ENCODE peak calls at places on chromosomes 11 and 22, in eight cellular contexts. C is CD4-positive, alpha-beta T cell; D is fibroblast of villous mesenchyme; J is fibroblast of the aortic adventitia; K is Calu3; M is retinal pigment epithelial cell; S is sigmoid colon; G is heart left ventricle. T is an unnamed sample.

GRCh38 chr22:21652547-21653545 is 10.7 kb downstream of the SDF2L1 start:
- DNase-seq in C (no peak), K (no peak), S (no peak), G (no peak), D (no peak), J (no peak), M (no peak), T (no peak)

GRCh38 chr11:126862664-126863247 is 137.8 kb downstream of the KIRREL3 start:
- DNase-seq in G (no peak), J (no peak), S (no peak), C (no peak), M (no peak), K (no peak), D (no peak), T (no peak)

GRCh38 chr11:65316979-65317786 is 2.5 kb downstream of the CDC42EP2 start:
- DNase-seq in S (peak; percentile 90), G (peak; percentile 90), J (peak; percentile 97), D (peak; percentile 73), C (no peak), M (no peak), K (peak; percentile 87), T (no peak)

GRCh38 chr11:1502971-1503707 is 16.6 kb upstream of the MOB2 start:
- DNase-seq in J (no peak), C (no peak), K (no peak), G (peak; percentile 55), D (no peak), M (no peak), S (peak; percentile 91), T (no peak)

GRCh38 chr11:91396243-91397133 is 828.1 kb upstream of the FAT3 start:
- DNase-seq in G (no peak), M (peak; percentile 34), C (no peak), S (no peak), D (no peak), K (peak; percentile 22), J (no peak), T (no peak)

GRCh38 chr22:20992456-20993303 is 9.2 kb downstream of the THAP7 start:
- DNase-seq in J (no peak), M (no peak), S (no peak), G (peak; percentile 5), C (no peak), D (no peak), K (no peak), T (no peak)

GRCh38 chr11:75714211-75714610 is 3.4 kb upstream of the MOGAT2 start:
- DNase-seq in S (no peak), J (no peak), C (no peak), M (no peak), K (no peak), G (no peak), D (no peak), T (no peak)

GRCh38 chr22:36965716-36966115 is 52.3 kb downstream of the CSF2RB start:
- DNase-seq in D (no peak), M (no peak), J (no peak), G (no peak), C (no peak), K (no peak), S (no peak), T (no peak)

GRCh38 chr11:46120711-46121327 is 435 bp downstream of the PHF21A start:
- DNase-seq in G (peak; percentile 62), C (no peak), S (peak; percentile 80), J (no peak), D (peak; percentile 82), M (no peak), K (peak; percentile 38), T (peak; percentile 36)

GRCh38 chr11:90717522-90717921 is 494.7 kb upstream of the CHORDC1 start:
- DNase-seq in C (no peak), D (no peak), J (no peak), S (no peak), G (no peak), K (no peak), M (no peak), T (no peak)

GRCh38 chr11:19820100-19820499 is 107.5 kb downstream of the NAV2 start:
- DNase-seq in J (peak; percentile 65), G (no peak), D (no peak), M (no peak), C (no peak), K (no peak), S (no peak), T (no peak)

GRCh38 chr11:35139883-35140282 is 912 bp downstream of the CD44 start:
- DNase-seq in D (no peak), G (no peak), K (no peak), M (no peak), S (no peak), C (no peak), J (peak; percentile 44), T (no peak)

GRCh38 chr11:2655834-2656622 is 43.8 kb downstream of the KCNQ1OT1 start:
- DNase-seq in M (peak; percentile 19), G (no peak), D (peak; percentile 27), S (no peak), C (no peak), K (peak; percentile 48), J (peak; percentile 13), T (no peak)

GRCh38 chr11:80598905-80599304 is 1158.1 kb upstream of the TENM4 start:
- DNase-seq in S (no peak), G (no peak), D (no peak), J (no peak), C (no peak), K (no peak), M (no peak), T (no peak)

GRCh38 chr22:20203142-20204099 is 52.6 kb upstream of the CCDC188 start:
- DNase-seq in K (peak; percentile 79), G (peak; percentile 37), J (peak; percentile 6), M (no peak), C (no peak), S (no peak), D (peak; percentile 24), T (no peak)

GRCh38 chr11:20038969-20039368 is 121.3 kb downstream of the DBX1 start:
- DNase-seq in G (no peak), K (no peak), C (no peak), M (no peak), J (no peak), D (no peak), S (no peak), T (no peak)

GRCh38 chr22:25702046-25702445 is 39.9 kb upstream of the MYO18B start:
- DNase-seq in K (no peak), C (no peak), G (no peak), J (peak; percentile 55), D (peak; percentile 36), M (no peak), S (no peak), T (no peak)

GRCh38 chr11:110092577-110093406 is at the start of gene ZC3H12C:
- DNase-seq in G (peak; percentile 80), S (peak; percentile 95), D (peak; percentile 88), J (peak; percentile 90), M (no peak), C (no peak), K (peak; percentile 88), T (peak; percentile 15)

GRCh38 chr22:24424001-24424900 is 3.1 kb upstream of the ADORA2A start:
- DNase-seq in S (no peak), C (no peak), K (no peak), G (no peak), D (no peak), M (no peak), J (no peak), T (peak; percentile 36)
- TF ChIP-seq CTCF in S (no peak), C (no peak), K (no peak), G (no peak), D (no peak), M (no peak), J (no peak), T (no peak)

GRCh38 chr22:50722048-50722701 is 15.8 kb upstream of the ACR start:
- DNase-seq in D (no peak), G (no peak), K (no peak), J (no peak), C (no peak), S (no peak), M (no peak), T (no peak)

GRCh38 chr22:50720301-50720845 is 17.6 kb upstream of the ACR start:
- DNase-seq in G (no peak), J (no peak), C (no peak), K (no peak), S (no peak), M (no peak), D (no peak), T (no peak)

GRCh38 chr22:50719814-50720300 is 18.1 kb upstream of the ACR start:
- DNase-seq in D (no peak), J (no peak), S (no peak), C (no peak), G (no peak), M (no peak), K (no peak), T (no peak)

GRCh38 chr22:50722716-50723428 is 15.1 kb upstream of the ACR start:
- DNase-seq in G (no peak), S (no peak), M (no peak), D (no peak), K (no peak), C (no peak), J (no peak), T (no peak)

GRCh38 chr22:50720861-50721844 is 16.9 kb upstream of the ACR start:
- DNase-seq in S (no peak), M (no peak), J (no peak), C (no peak), D (no peak), G (no peak), K (no peak), T (no peak)
- TF ChIP-seq CTCF in S (no peak), M (no peak), J (no peak), C (no peak), D (no peak), G (no peak), K (no peak), T (no peak)

DNA sequence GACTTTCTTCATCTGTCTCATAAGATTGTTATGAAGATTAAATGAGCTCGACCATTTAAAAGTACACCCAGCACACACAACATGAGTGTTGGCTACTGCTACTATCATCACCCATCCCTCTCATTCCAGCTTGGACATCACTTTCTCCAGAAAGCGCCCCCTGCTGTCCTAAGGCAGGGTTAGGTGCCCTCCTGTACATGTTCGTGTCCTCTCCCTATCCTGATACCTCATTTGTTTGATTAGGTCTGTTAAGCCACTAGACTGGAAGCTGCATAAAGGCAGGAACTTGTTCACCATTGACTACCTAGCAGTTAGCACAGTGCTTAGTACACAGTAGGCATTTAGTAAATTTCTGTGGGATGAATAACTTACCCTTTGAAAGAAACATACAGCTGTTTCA is 85.5 kb downstream of the ENTHD1 start:
- DNase-seq in K (peak; percentile 56), S (no peak), C (no peak), D (peak; percentile 43), M (no peak), J (peak; percentile 30), G (no peak), T (no peak)
- TF ChIP-seq CTCF in K (peak; percentile 29), S (no peak), C (no peak), D (peak; percentile 69), M (peak; percentile 51), J (peak; percentile 42), G (no peak), T (no peak)

GRCh38 chr11:61294717-61295595 is at the start of gene VWCE:
- DNase-seq in J (peak; percentile 43), S (peak; percentile 70), D (peak; percentile 45), C (peak; percentile 35), M (no peak), K (peak; percentile 66), G (peak; percentile 38), T (peak; percentile 37)
- TF ChIP-seq CTCF in J (peak; percentile 42), S (no peak), D (peak; percentile 30), C (no peak), M (peak; percentile 41), K (peak; percentile 16), G (no peak), T (no peak)